ENCODE peak calls at places on chromosome 10, in six cellular contexts. C, G, I, V, P and F are unnamed samples.
A peak's percentile ranks its signal among the peaks of the same experiment; 100 is the strongest.

GRCh38 chr10:125056161-125057132 is 103.9 kb downstream of the CTBP2 start:
- DNase-seq in C (no peak), G (no peak), I (no peak), V (no peak), P (no peak), F (no peak)

GRCh38 chr10:62582098-62582705 is 208.0 kb downstream of the ZNF365 start:
- DNase-seq in C (no peak), G (no peak), I (no peak), V (no peak), P (no peak), F (no peak)

GRCh38 chr10:103696411-103697145 is 158.8 kb downstream of the SH3PXD2A start:
- DNase-seq in C (peak; percentile 93), G (peak; percentile 44), I (peak; percentile 67), V (peak; percentile 63), P (peak; percentile 87), F (peak; percentile 92)

GRCh38 chr10:56316603-56317002 is 44.5 kb downstream of the ZWINT start:
- DNase-seq in C (no peak), G (no peak), I (no peak), V (no peak), P (no peak), F (no peak)

GRCh38 chr10:19629559-19629958 is 186.7 kb upstream of the PLXDC2 start:
- DNase-seq in C (no peak), G (no peak), I (peak; percentile 30), V (no peak), P (no peak), F (no peak)

GRCh38 chr10:132467464-132468149 is 70.0 kb upstream of the INPP5A start:
- DNase-seq in C (no peak), G (no peak), I (peak; percentile 60), V (no peak), P (no peak), F (no peak)

GRCh38 chr10:9596368-9596920 is 1421.2 kb upstream of the CELF2 start:
- DNase-seq in C (no peak), G (no peak), I (no peak), V (no peak), P (no peak), F (no peak)

GRCh38 chr10:71812016-71812912 is 38.8 kb downstream of the PSAP start:
- DNase-seq in C (peak; percentile 92), G (peak; percentile 64), I (peak; percentile 78), V (peak; percentile 49), P (peak; percentile 81), F (peak; percentile 83)

GRCh38 chr10:54958844-54959243 is 157.8 kb upstream of the PCDH15 start:
- DNase-seq in C (no peak), G (no peak), I (no peak), V (no peak), P (no peak), F (no peak)

GRCh38 chr10:16965740-16966447 is 148.7 kb upstream of the RSU1 start:
- DNase-seq in C (no peak), G (no peak), I (peak; percentile 21), V (no peak), P (no peak), F (no peak)

GRCh38 chr10:28954211-28954610 is 276.9 kb downstream of the BAMBI start:
- DNase-seq in C (no peak), G (no peak), I (no peak), V (no peak), P (no peak), F (no peak)

GRCh38 chr10:47036771-47037170 is 125.5 kb downstream of the PTPN20 start:
- DNase-seq in C (no peak), G (no peak), I (no peak), V (no peak), P (no peak), F (no peak)

GRCh38 chr10:28777911-28778310 is 100.6 kb downstream of the BAMBI start:
- DNase-seq in C (no peak), G (no peak), I (no peak), V (no peak), P (no peak), F (no peak)

GRCh38 chr10:122237326-122237725 is 33.8 kb upstream of the BTBD16 start:
- DNase-seq in C (no peak), G (no peak), I (peak; percentile 14), V (no peak), P (no peak), F (no peak)

GRCh38 chr10:66281327-66281726 is 644.5 kb upstream of the LRRTM3 start:
- DNase-seq in C (no peak), G (no peak), I (no peak), V (no peak), P (no peak), F (no peak)